ENCODE peak calls at places on chromosomes 5 and 9, in five cellular contexts. I is PC-3, E is H9, P is PC-9, M is DND-41. H is an unnamed sample.

GRCh38 chr9:134887219-134887618 is 6.6 kb downstream of the FCN2 start:
- DNase-seq in M (no peak), E (no peak), I (no peak), P (no peak), H (no peak)

GRCh38 chr9:69822091-69822750 is 1.6 kb downstream of the CFAP95 start:
- DNase-seq in I (no peak), M (no peak), P (no peak), E (no peak), H (no peak)

GRCh38 chr5:141513021-141513626 is 24.2 kb downstream of the PCDHGC5 start:
- DNase-seq in P (no peak), I (no peak), E (no peak), M (no peak), H (peak; percentile 74)

GRCh38 chr9:130124471-130124870 is 47.7 kb upstream of the NCS1 start:
- DNase-seq in P (no peak), I (no peak), E (no peak), M (no peak), H (no peak)

GRCh38 chr5:86861514-86861913 is 243.8 kb downstream of the COX7C start:
- DNase-seq in I (peak; percentile 19), P (no peak), M (no peak), E (no peak), H (no peak)

GRCh38 chr5:25649628-25650265 is 1005.0 kb upstream of the CDH10 start:
- DNase-seq in M (no peak), I (peak; percentile 69), E (no peak), P (no peak), H (no peak)

GRCh38 chr9:96638606-96639364 is 16.3 kb downstream of the PRXL2C start:
- DNase-seq in E (peak; percentile 53), P (no peak), M (no peak), I (no peak), H (no peak)

GRCh38 chr5:98679963-98680362 is 93.5 kb upstream of the RGMB start:
- DNase-seq in M (no peak), I (no peak), E (no peak), P (no peak), H (no peak)

GRCh38 chr9:126985870-126986498 is 71.4 kb downstream of the RALGPS1 start:
- DNase-seq in E (no peak), I (peak; percentile 97), M (peak; percentile 85), P (peak; percentile 98), H (no peak)

GRCh38 chr9:99359336-99359735 is 137.3 kb downstream of the SEC61B start:
- DNase-seq in E (no peak), I (no peak), M (no peak), P (no peak), H (no peak)

GRCh38 chr5:112552791-112553190 is 133.7 kb upstream of the EPB41L4A start:
- DNase-seq in E (no peak), I (peak; percentile 67), M (no peak), P (no peak), H (no peak)

DNA sequence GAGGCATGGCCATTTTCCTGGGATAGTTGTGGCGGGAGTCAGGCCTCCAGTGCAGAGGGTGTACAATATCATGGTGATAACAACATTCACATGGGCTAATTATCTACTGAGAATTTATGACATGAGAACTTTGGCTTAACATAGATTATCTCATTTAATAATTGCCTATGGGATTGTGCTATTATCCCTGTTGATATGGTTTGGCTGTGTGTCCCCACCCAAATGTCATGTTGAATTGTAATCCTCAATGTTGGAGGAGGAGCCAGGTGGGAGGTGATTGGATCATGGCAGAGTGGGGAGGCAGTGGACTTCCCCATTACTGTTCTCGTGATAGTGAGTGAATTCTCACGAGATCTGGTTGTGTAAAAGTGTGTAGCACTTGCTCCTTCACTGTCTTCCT is 186.3 kb downstream of the TRIM32 start:
- DNase-seq in I (no peak), E (no peak), M (no peak), P (no peak), H (no peak)
- H4K20me1 ChIP-seq in I (no peaks in the 10 kb centered on the region), E (no peaks in the 10 kb centered on the region), M (no peaks in the 10 kb centered on the region), P (no peaks in the 10 kb centered on the region), H (no peaks in the 10 kb centered on the region)

GRCh38 chr5:150404121-150404990 is 8.4 kb downstream of the CD74 start:
- DNase-seq in E (no peak), P (no peak), M (no peak), I (no peak), H (no peak)
- H4K20me1 ChIP-seq in E (peaks cover under 1% of the 10 kb centered on the region), P (no peaks in the 10 kb centered on the region), M (peaks cover 2% of the 10 kb centered on the region), I (no peaks in the 10 kb centered on the region), H (peaks cover 25% of the 10 kb centered on the region)

DNA sequence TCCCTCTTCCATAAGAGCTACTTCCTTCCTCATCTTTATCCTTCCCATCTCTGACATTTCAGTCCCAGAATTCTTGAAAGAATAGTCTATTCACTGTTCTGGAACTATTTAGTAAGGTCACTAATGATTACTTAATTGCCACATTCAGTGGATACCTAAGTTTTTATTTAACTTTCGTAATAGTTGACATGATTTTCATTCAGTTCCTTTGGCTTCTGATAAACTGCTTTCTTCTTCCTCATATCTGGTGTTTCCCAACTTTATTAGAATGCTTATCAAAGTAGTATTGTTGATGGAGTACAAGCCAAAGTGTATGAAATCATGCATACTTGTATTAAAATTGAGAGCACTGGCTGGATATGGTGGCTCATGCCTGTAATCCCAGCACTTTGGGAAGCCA is 10.8 kb downstream of the UBE2D2 start:
- DNase-seq in E (no peak), M (no peak), P (peak; percentile 73), I (no peak), H (no peak)
- H4K20me1 ChIP-seq in E (no peaks in the 10 kb centered on the region), M (peaks cover 84% of the 10 kb centered on the region), P (peaks cover 91% of the 10 kb centered on the region), I (peaks cover 44% of the 10 kb centered on the region), H (peaks cover 39% of the 10 kb centered on the region)

DNA sequence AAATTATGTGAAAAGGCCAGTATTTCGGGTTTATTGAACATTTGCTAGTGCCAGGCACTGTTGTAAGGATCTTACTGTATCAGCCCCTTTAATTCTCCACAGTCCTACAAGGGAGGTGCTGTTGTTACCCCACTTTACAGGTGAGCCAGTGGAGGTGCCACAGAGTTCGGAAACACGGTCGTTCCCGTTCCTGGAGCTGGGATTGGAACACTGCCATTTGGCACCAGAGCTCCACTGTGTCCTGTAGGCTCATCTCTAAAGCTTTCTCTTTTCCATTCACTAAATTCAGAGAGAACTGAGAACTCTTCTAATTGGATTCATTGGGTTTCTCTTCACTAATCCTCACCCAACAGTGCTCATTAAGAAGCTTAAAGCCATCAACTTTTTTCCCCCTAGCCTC is 5.6 kb downstream of the ERGIC1 start:
- DNase-seq in P (no peak), M (no peak), E (no peak), I (no peak), H (no peak)
- H4K20me1 ChIP-seq in P (peaks cover 3% of the 10 kb centered on the region), M (peaks cover 20% of the 10 kb centered on the region), E (peaks cover 2% of the 10 kb centered on the region), I (no peaks in the 10 kb centered on the region), H (no peaks in the 10 kb centered on the region)

GRCh38 chr5:119282628-119283027 is 73.2 kb upstream of the TNFAIP8 start:
- DNase-seq in P (no peak), I (no peak), E (no peak), M (no peak), H (no peak)
- H4K20me1 ChIP-seq in P (no peaks in the 10 kb centered on the region), I (no peaks in the 10 kb centered on the region), E (no peaks in the 10 kb centered on the region), M (peaks cover 3% of the 10 kb centered on the region), H (peaks cover 10% of the 10 kb centered on the region)